ENCODE peak calls at places on chromosomes 4 and X, in four cellular contexts. K is CD8-positive, alpha-beta T cell; F is upper lobe of right lung; L is GM10248. P is an unnamed sample.

GRCh38 chr4:6893449-6894085 is 16.1 kb upstream of the TBC1D14 start:
- DNase-seq in L (no peak), K (no peak), F (no peak), P (peak)

GRCh38 chr4:120921456-120922389 is 803 bp downstream of the PRDM5 start:
- DNase-seq in F (peak), L (peak), K (peak), P (peak)

GRCh38 chr4:165515201-165515600 is 136.4 kb downstream of the CPE start:
- DNase-seq in K (no peak), F (no peak), L (no peak), P (no peak)

GRCh38 chr4:124890522-124890921 is 178.0 kb upstream of the ANKRD50 start:
- DNase-seq in L (no peak), F (no peak), K (no peak), P (peak)

GRCh38 chrX:45714864-45715263 is 514.2 kb upstream of the DIPK2B start:
- DNase-seq in L (no peak), F (no peak), K (no peak), P (peak)

GRCh38 chrX:154719132-154719675 is 31.7 kb downstream of the GAB3 start:
- DNase-seq in L (no peak), F (no peak), K (peak), P (peak)

GRCh38 chrX:13569479-13570244 is at the start of gene EGFL6:
- DNase-seq in F (no peak), K (no peak), L (peak), P (no peak)

GRCh38 chrX:154082396-154083133 is 15.0 kb downstream of the MECP2 start:
- DNase-seq in K (no peak), L (no peak), F (no peak), P (peak)

GRCh38 chr4:132592340-132592739 is 556.8 kb upstream of the PCDH10 start:
- DNase-seq in F (peak), K (no peak), L (no peak), P (no peak)

GRCh38 chr4:168200685-168201084 is 108.3 kb downstream of the ANXA10 start:
- DNase-seq in L (no peak), K (no peak), F (no peak), P (peak)

GRCh38 chr4:38856046-38856445 is 571 bp downstream of the TLR6 start:
- DNase-seq in K (no peak), L (no peak), F (no peak), P (no peak)

GRCh38 chr4:116150152-116150551 is 935.2 kb downstream of the TRAM1L1 start:
- DNase-seq in F (no peak), L (no peak), K (no peak), P (no peak)

GRCh38 chrX:50941638-50942037 is 31.1 kb downstream of the BMP15 start:
- DNase-seq in L (no peak), F (no peak), K (no peak), P (peak)
- TF ChIP-seq CTCF in L (no peak), F (peak), K (no peak), P (peak)

GRCh38 chr4:170027181-170027829 is 1.1 kb upstream of the MFAP3L start:
- DNase-seq in K (peak), F (peak), L (peak), P (peak)

GRCh38 chr4:170030121-170030520 is 3.9 kb upstream of the MFAP3L start:
- DNase-seq in L (no peak), K (no peak), F (no peak), P (no peak)

GRCh38 chr4:170022211-170022610 is 4.0 kb downstream of the MFAP3L start:
- DNase-seq in L (no peak), K (no peak), F (no peak), P (no peak)

GRCh38 chr4:170025523-170026252 is 507 bp downstream of the MFAP3L start:
- DNase-seq in L (no peak), F (no peak), K (peak), P (peak)

DNA sequence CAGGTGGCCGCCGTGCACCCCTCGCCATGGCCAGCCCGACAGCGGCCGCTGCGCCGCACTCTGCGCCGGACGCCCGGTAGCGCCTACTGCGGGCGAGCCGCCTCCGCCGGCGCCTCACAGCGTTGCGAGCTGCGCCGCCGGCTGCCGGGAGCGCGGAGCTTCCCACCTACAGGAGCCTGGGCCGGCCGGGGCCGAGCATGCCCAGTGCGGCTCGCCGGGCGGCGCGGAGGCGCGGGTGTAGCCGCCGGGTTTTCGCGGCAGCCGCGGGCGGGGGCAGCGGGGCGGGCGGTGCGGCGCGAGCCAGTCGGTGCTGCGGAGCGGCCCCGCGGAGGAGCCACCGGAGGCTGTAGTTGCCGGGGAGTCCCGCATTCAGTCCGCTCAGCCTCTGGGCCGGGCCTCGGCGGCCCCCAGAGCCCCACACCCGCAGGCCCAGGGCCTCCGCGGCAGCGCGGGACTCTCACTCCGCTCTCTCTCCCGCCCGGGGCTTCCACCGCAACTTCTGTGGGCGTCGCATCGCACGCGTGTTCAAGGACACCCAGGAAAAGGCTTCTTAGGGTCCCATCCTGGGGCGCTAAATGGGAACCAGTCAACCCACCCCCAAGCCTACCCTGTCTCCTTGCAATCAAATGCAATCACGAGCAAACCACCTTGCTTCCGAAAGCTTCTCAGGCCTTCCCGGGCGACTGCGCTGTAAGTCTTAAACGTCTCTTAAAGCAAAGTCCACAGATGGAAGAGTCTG is at the start of gene MFAP3L:
- DNase-seq in F (peak), K (peak), L (peak), P (peak)
- TF ChIP-seq CTCF in F (no peak), K (no peak), L (no peak), P (no peak)

GRCh38 chr4:91113130-91113706 is 986.0 kb downstream of the CCSER1 start:
- DNase-seq in L (peak), F (no peak), K (no peak), P (peak)
- TF ChIP-seq CTCF in L (peak), F (peak), K (no peak), P (peak)

GRCh38 chrX:17939724-17940123 is 78.6 kb upstream of the RAI2 start:
- DNase-seq in F (no peak), K (no peak), L (no peak), P (no peak)

DNA sequence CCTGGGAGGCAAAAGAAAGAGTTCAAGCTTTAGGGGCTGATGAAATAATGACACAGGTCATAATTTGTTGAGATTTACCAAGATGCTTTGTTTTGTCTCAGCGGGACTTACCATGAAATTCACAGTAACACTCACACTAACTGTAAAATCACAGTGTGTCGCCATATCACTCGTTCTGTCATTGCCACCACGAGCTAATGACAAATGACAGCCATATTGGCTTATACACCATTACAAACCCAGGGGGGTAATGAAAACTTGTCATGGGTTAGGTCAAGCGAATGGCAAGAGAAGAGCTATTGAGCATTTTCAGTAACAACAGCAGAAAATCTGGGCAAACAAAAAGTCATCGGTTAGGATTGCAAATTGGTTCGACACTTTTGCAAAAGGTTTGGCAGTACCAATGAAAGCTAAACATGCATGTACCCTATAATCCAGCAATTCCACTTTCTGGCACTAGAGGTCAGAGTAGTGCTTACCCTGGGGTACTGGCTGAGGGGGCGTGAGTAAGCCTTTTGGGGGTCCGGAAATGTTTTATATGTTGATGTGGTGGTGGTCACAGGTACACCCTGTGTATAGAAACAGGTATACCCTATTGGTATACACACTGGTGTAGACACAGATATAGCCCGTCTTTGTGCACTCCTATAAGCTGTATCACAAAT is 83.9 kb upstream of the RAI2 start:
- DNase-seq in K (peak), L (peak), F (no peak), P (peak)
- TF ChIP-seq CTCF in K (peak), L (peak), F (peak), P (peak)

GRCh38 chr4:77156912-77157858 is at the start of gene CCNG2:
- DNase-seq in L (peak), F (peak), K (peak), P (peak)

GRCh38 chr4:77159798-77160197 is 2.8 kb downstream of the CCNG2 start:
- DNase-seq in F (no peak), K (no peak), L (no peak), P (no peak)

GRCh38 chr4:77156533-77156911 is 485 bp upstream of the CCNG2 start:
- DNase-seq in L (peak), F (peak), K (peak), P (peak)

GRCh38 chr4:77158487-77158861 is 1.5 kb downstream of the CCNG2 start:
- DNase-seq in L (no peak), F (no peak), K (no peak), P (no peak)

GRCh38 chr4:77157859-77158486 is 966 bp downstream of the CCNG2 start:
- DNase-seq in F (peak), L (peak), K (peak), P (peak)
- TF ChIP-seq CTCF in F (no peak), L (no peak), K (no peak), P (no peak)